ENCODE peak calls at places on chromosomes 12 and 14, in six cellular contexts. One of them, this sample, is unnamed.

GRCh38 chr14:104397956-104398355 is 181.6 kb upstream of the C14orf180 start:
- DNase-seq in GM20000: no peak
- DNase-seq in mesendoderm: no peak
- DNase-seq in progenitor cell of endocrine pancreas: no peak
- DNase-seq in nucleus accumbens: no peak
- DNase-seq in CD4-positive, CD25-positive, alpha-beta regulatory T cell: no peak
- DNase-seq in this sample: no peak

GRCh38 chr12:113030875-113031525 is 25.5 kb upstream of the DTX1 start:
- DNase-seq in mesendoderm: peak; percentile 87
- DNase-seq in GM20000: peak; percentile 53
- DNase-seq in CD4-positive, CD25-positive, alpha-beta regulatory T cell: peak; percentile 50
- DNase-seq in progenitor cell of endocrine pancreas: no peak
- DNase-seq in nucleus accumbens: no peak
- DNase-seq in this sample: peak; percentile 38

GRCh38 chr14:57060276-57060956 is 208.3 kb downstream of the EXOC5 start:
- DNase-seq in CD4-positive, CD25-positive, alpha-beta regulatory T cell: peak; percentile 49
- DNase-seq in nucleus accumbens: peak; percentile 57
- DNase-seq in GM20000: peak; percentile 69
- DNase-seq in progenitor cell of endocrine pancreas: no peak
- DNase-seq in mesendoderm: peak; percentile 73
- DNase-seq in this sample: no peak

GRCh38 chr12:52871291-52871961 is 22.6 kb upstream of the KRT78 start:
- DNase-seq in nucleus accumbens: no peak
- DNase-seq in GM20000: no peak
- DNase-seq in CD4-positive, CD25-positive, alpha-beta regulatory T cell: no peak
- DNase-seq in progenitor cell of endocrine pancreas: no peak
- DNase-seq in mesendoderm: peak; percentile 42
- DNase-seq in this sample: no peak

GRCh38 chr12:83864064-83864463 is 1048.5 kb downstream of the SLC6A15 start:
- DNase-seq in progenitor cell of endocrine pancreas: no peak
- DNase-seq in GM20000: no peak
- DNase-seq in nucleus accumbens: no peak
- DNase-seq in CD4-positive, CD25-positive, alpha-beta regulatory T cell: no peak
- DNase-seq in mesendoderm: no peak
- DNase-seq in this sample: no peak

GRCh38 chr12:105261010-105261409 is 25.0 kb upstream of the APPL2 start:
- DNase-seq in progenitor cell of endocrine pancreas: no peak
- DNase-seq in GM20000: no peak
- DNase-seq in nucleus accumbens: no peak
- DNase-seq in CD4-positive, CD25-positive, alpha-beta regulatory T cell: no peak
- DNase-seq in mesendoderm: no peak
- DNase-seq in this sample: no peak

GRCh38 chr12:132374821-132375445 is 45.5 kb upstream of the GALNT9 start:
- DNase-seq in nucleus accumbens: no peak
- DNase-seq in progenitor cell of endocrine pancreas: no peak
- DNase-seq in CD4-positive, CD25-positive, alpha-beta regulatory T cell: no peak
- DNase-seq in mesendoderm: no peak
- DNase-seq in GM20000: no peak
- DNase-seq in this sample: no peak

GRCh38 chr12:64270411-64270810 is 48.3 kb upstream of the KICS2 start:
- DNase-seq in GM20000: no peak
- DNase-seq in mesendoderm: no peak
- DNase-seq in CD4-positive, CD25-positive, alpha-beta regulatory T cell: no peak
- DNase-seq in nucleus accumbens: no peak
- DNase-seq in progenitor cell of endocrine pancreas: no peak
- DNase-seq in this sample: no peak

GRCh38 chr12:92059976-92060375 is 85.7 kb downstream of the BTG1 start:
- DNase-seq in nucleus accumbens: no peak
- DNase-seq in progenitor cell of endocrine pancreas: no peak
- DNase-seq in mesendoderm: no peak
- DNase-seq in CD4-positive, CD25-positive, alpha-beta regulatory T cell: no peak
- DNase-seq in GM20000: no peak
- DNase-seq in this sample: no peak

GRCh38 chr12:82517027-82517426 is 158.7 kb downstream of the METTL25 start:
- DNase-seq in GM20000: peak; percentile 12
- DNase-seq in progenitor cell of endocrine pancreas: no peak
- DNase-seq in mesendoderm: peak; percentile 57
- DNase-seq in nucleus accumbens: no peak
- DNase-seq in CD4-positive, CD25-positive, alpha-beta regulatory T cell: peak; percentile 3
- DNase-seq in this sample: no peak

This sample was measured in thyroid gland.